ENCODE peak calls at places on chromosomes 12 and 14, in six cellular contexts. N is GM23248, T is colonic mucosa, F is SJCRH30, C is HL-60, V is astrocyte. M is an unnamed sample.

GRCh38 chr12:127270193-127270592 is 996.8 kb upstream of the TMEM132C start:
- DNase-seq in C (peak), V (peak), T (no peak), N (peak), F (no peak), M (no peak)

GRCh38 chr12:50615534-50616296 is 110.9 kb downstream of the DIP2B start:
- DNase-seq in C (no peak), T (no peak), N (peak), F (no peak), V (peak), M (no peak)

GRCh38 chr14:99741227-99741976 is 51.8 kb upstream of the EML1 start:
- DNase-seq in C (no peak), F (no peak), N (no peak), T (no peak), V (no peak), M (no peak)

GRCh38 chr12:84891106-84891838 is 21.3 kb downstream of the SLC6A15 start:
- DNase-seq in F (no peak), V (no peak), T (no peak), N (no peak), C (no peak), M (no peak)

GRCh38 chr14:38866461-38866860 is 236.6 kb downstream of the SEC23A start:
- DNase-seq in C (no peak), N (no peak), F (no peak), T (no peak), V (no peak), M (no peak)

GRCh38 chr12:95253386-95253785 is 35.8 kb downstream of the VEZT start:
- DNase-seq in T (no peak), C (no peak), F (no peak), V (no peak), N (no peak), M (no peak)

GRCh38 chr12:25677180-25677937 is 124.3 kb upstream of the LMNTD1 start:
- DNase-seq in V (no peak), T (no peak), N (peak), F (no peak), C (no peak), M (no peak)

GRCh38 chr14:51776102-51776894 is 84.1 kb upstream of the GNG2 start:
- DNase-seq in V (peak), T (peak), F (peak), C (no peak), N (peak), M (no peak)

GRCh38 chr12:20270557-20270956 is 97.8 kb upstream of the PDE3A start:
- DNase-seq in T (no peak), N (no peak), C (no peak), V (no peak), F (no peak), M (no peak)

DNA sequence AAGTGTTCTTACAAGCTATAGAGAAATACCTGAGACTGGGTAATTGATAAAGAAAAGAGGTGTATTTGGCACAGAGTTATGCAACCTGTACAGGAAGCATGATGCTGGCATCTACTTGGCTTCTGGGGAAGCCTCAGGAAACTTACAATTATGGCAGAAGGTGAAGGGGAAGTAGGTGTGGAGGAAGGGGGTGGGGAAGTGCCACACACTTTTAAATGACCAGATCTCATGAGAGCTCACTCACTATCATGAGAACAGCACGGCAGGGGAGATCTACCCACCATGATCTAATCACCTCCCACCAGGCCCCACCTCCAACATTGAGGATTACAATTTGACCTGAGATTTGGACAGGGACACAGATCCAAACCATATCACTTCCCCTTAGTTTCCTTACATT is 32.8 kb downstream of the TSHR start:
- DNase-seq in T (no peak), C (no peak), V (no peak), N (no peak), F (no peak), M (no peak)
- H3K27ac ChIP-seq in T (no peak), C (no peak), V (no peak), N (no peak), F (no peak), M (no peak)

GRCh38 chr14:74238974-74239847 is at the start of gene VSX2:
- DNase-seq in V (no peak), T (no peak), C (no peak), F (no peak), N (no peak), M (peak)
- H3K4me3 ChIP-seq in V (no peak), T (peak), C (no peak), F (no peak), N (no peak), M (peak)

DNA sequence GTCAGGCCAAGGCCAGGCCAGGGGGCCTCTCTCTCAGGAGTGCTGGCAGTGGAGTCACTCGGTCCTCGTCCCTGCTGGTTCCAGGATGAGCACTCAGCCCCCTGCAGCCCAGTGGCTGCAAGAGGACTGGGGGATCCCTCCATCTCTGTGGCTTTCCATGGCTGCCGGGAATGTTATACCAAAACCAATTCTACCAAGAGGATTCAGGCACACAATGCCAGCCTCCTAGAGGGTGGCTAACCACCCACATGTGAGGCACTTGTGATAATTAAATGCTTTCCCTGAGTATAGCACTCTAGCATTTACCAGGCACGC is 21.9 kb downstream of the ASB2 start:
- DNase-seq in T (no peak), V (no peak), N (no peak), F (no peak), C (no peak), M (no peak)
- H3K27ac ChIP-seq in T (no peak), V (no peak), N (no peak), F (no peak), C (peak), M (no peak)

GRCh38 chr14:47674148-47674545 is 1.3 kb downstream of the MDGA2 start:
- DNase-seq in V (no peak), C (no peak), F (peak), N (no peak), T (no peak), M (no peak)
- H3K4me3 ChIP-seq in V (peak), C (peak), F (peak), N (no peak), T (no peak), M (peak)

GRCh38 chr12:26790645-26790994 is 42.4 kb downstream of the ITPR2 start:
- DNase-seq in V (no peak), N (peak), T (no peak), F (no peak), C (no peak), M (no peak)

GRCh38 chr12:26789731-26790644 is 43.0 kb downstream of the ITPR2 start:
- DNase-seq in V (peak), N (peak), F (peak), C (no peak), T (peak), M (peak)

GRCh38 chr12:26795899-26796298 is 37.1 kb downstream of the ITPR2 start:
- DNase-seq in T (no peak), F (no peak), C (no peak), N (no peak), V (no peak), M (no peak)

GRCh38 chr12:26787125-26787495 is 45.9 kb downstream of the ITPR2 start:
- DNase-seq in N (peak), C (no peak), T (no peak), F (peak), V (peak), M (no peak)

DNA sequence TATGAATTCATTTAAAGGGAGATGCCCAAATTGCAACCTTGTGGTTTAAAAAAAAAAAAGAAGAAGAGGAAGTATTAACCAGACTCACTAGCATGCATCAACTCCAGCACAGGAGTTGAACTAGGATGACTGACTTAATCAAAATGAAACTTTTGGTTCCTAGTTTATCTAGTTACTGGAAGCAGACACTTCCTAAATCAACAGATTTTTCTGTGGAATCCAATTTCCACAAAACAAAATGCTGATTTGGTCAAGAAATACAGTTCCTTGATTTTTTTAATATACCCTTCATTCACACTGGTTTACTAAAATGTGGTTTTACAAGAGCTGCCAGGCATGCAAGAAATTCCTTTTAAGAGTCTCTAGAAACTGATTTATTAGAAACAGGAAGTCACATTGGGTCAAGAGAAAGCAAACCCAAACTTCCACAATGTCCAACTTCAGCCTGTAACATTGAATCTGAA is 41.6 kb downstream of the ITPR2 start:
- DNase-seq in F (no peak), V (peak), C (no peak), N (peak), T (no peak), M (no peak)
- H3K27ac ChIP-seq in F (no peak), V (no peak), C (no peak), N (peak), T (peak), M (no peak)

GRCh38 chr12:170361-171225 is 43.4 kb downstream of the SLC6A12 start:
- DNase-seq in V (no peak), T (no peak), N (no peak), F (no peak), C (no peak), M (no peak)

GRCh38 chr12:169528-170360 is 44.2 kb downstream of the SLC6A12 start:
- DNase-seq in N (peak), T (no peak), C (no peak), V (no peak), F (peak), M (no peak)

GRCh38 chr12:171276-171675 is 42.7 kb downstream of the SLC6A12 start:
- DNase-seq in T (no peak), C (no peak), F (no peak), V (no peak), N (no peak), M (no peak)

GRCh38 chr12:168201-168600 is 45.8 kb downstream of the SLC6A12 start:
- DNase-seq in N (no peak), C (no peak), V (no peak), F (no peak), T (no peak), M (no peak)

DNA sequence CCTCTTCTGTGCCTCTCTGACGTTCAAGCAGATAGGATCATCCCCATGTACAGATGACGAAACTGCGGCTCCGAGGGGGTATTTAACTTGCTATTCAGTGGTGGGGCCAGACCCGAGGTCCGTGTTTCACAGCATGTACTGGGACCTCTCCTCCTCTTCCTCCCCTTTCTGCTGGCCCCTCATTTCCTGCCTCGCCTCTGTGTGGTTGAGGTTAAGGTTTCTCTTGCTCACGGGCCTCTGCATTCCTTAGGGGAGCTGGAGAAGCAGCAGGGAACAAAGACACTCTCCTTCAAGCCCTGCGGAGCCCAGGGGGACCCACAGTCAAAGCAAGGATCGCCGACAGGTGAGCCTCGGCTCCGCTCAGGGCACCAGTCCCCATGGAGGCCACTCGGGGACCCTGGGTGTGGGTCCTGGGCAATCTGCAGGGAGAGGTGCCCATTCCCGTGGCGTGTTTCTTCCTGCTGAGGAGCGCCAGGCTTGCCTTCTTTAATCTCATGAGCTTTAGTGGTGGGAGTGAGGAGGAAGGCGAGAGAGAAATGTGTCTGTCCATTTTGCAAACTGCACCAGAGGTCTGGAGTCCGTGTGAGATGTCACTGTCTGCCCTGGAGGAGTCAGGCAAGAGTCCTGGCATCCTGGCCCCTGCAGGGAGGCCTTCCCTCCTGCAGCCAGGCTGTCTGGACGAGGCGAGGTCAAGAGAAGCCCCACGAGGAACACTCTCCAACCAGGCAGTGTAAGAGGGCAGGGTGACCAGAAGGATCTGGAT is 45.0 kb downstream of the SLC6A12 start:
- DNase-seq in N (peak), F (no peak), T (no peak), V (peak), C (no peak), M (no peak)
- H3K4me3 ChIP-seq in N (no peak), F (no peak), T (no peak), V (no peak), C (no peak), M (no peak)